ENCODE peak calls at places on chromosomes 12 and 14, in eight cellular contexts. One of them, this sample, is unnamed.
A peak's percentile ranks its signal among the peaks of the same experiment; 100 is the strongest.

GRCh38 chr12:25386823-25387134 is 136.1 kb upstream of the KRAS start:
- DNase-seq in brain microvascular endothelial cell: no peak
- DNase-seq in tibial artery: peak; percentile 32
- DNase-seq in astrocyte of the cerebellum: no peak
- DNase-seq in body of pancreas: no peak
- DNase-seq in HepG2: no peak
- DNase-seq in cardiac fibroblast: no peak
- DNase-seq in AG10803: no peak
- DNase-seq in this sample: no peak

GRCh38 chr14:63565448-63565847 is 22.3 kb upstream of the PPP2R5E start:
- DNase-seq in brain microvascular endothelial cell: no peak
- DNase-seq in astrocyte of the cerebellum: no peak
- DNase-seq in AG10803: no peak
- DNase-seq in cardiac fibroblast: no peak
- DNase-seq in HepG2: no peak
- DNase-seq in body of pancreas: no peak
- DNase-seq in tibial artery: no peak
- DNase-seq in this sample: no peak

GRCh38 chr12:95815635-95816212 is 25.2 kb upstream of the NTN4 start:
- DNase-seq in body of pancreas: no peak
- DNase-seq in cardiac fibroblast: peak; percentile 70
- DNase-seq in brain microvascular endothelial cell: no peak
- DNase-seq in astrocyte of the cerebellum: no peak
- DNase-seq in AG10803: peak; percentile 54
- DNase-seq in tibial artery: no peak
- DNase-seq in HepG2: peak; percentile 36
- DNase-seq in this sample: peak; percentile 56

GRCh38 chr12:27163048-27163715 is 80.8 kb upstream of the C12orf71 start:
- DNase-seq in HepG2: no peak
- DNase-seq in tibial artery: no peak
- DNase-seq in body of pancreas: no peak
- DNase-seq in AG10803: peak; percentile 44
- DNase-seq in brain microvascular endothelial cell: peak; percentile 46
- DNase-seq in cardiac fibroblast: peak; percentile 76
- DNase-seq in astrocyte of the cerebellum: no peak
- DNase-seq in this sample: peak; percentile 80

GRCh38 chr14:31763041-31763440 is 201.8 kb downstream of the NUBPL start:
- DNase-seq in body of pancreas: no peak
- DNase-seq in HepG2: no peak
- DNase-seq in brain microvascular endothelial cell: no peak
- DNase-seq in cardiac fibroblast: no peak
- DNase-seq in tibial artery: no peak
- DNase-seq in astrocyte of the cerebellum: no peak
- DNase-seq in AG10803: no peak
- DNase-seq in this sample: no peak

GRCh38 chr12:47949441-47950341 is 13.7 kb upstream of the TMEM106C start:
- DNase-seq in brain microvascular endothelial cell: peak; percentile 61
- DNase-seq in cardiac fibroblast: peak; percentile 84
- DNase-seq in tibial artery: peak; percentile 63
- DNase-seq in body of pancreas: peak; percentile 81
- DNase-seq in HepG2: peak; percentile 76
- DNase-seq in astrocyte of the cerebellum: peak; percentile 51
- DNase-seq in AG10803: peak; percentile 87
- DNase-seq in this sample: peak; percentile 77

GRCh38 chr12:93572712-93573551 is 457 bp downstream of the SOCS2 start:
- DNase-seq in tibial artery: peak; percentile 29
- DNase-seq in astrocyte of the cerebellum: no peak
- DNase-seq in body of pancreas: peak; percentile 16
- DNase-seq in cardiac fibroblast: peak; percentile 47
- DNase-seq in AG10803: peak; percentile 40
- DNase-seq in HepG2: no peak
- DNase-seq in brain microvascular endothelial cell: no peak
- DNase-seq in this sample: no peak

GRCh38 chr12:106078358-106079025 is 60.3 kb downstream of the NUAK1 start:
- DNase-seq in HepG2: no peak
- DNase-seq in body of pancreas: peak; percentile 26
- DNase-seq in tibial artery: peak; percentile 66
- DNase-seq in AG10803: peak; percentile 92
- DNase-seq in astrocyte of the cerebellum: peak; percentile 69
- DNase-seq in brain microvascular endothelial cell: peak; percentile 48
- DNase-seq in cardiac fibroblast: peak; percentile 67
- DNase-seq in this sample: peak; percentile 65

GRCh38 chr12:132593071-132593470 is 17.3 kb downstream of the LRCOL1 start:
- DNase-seq in astrocyte of the cerebellum: no peak
- DNase-seq in brain microvascular endothelial cell: no peak
- DNase-seq in AG10803: no peak
- DNase-seq in cardiac fibroblast: no peak
- DNase-seq in body of pancreas: no peak
- DNase-seq in HepG2: no peak
- DNase-seq in tibial artery: no peak
- DNase-seq in this sample: no peak

GRCh38 chr12:14239935-14240872 is 125.3 kb upstream of the ATF7IP start:
- DNase-seq in body of pancreas: peak; percentile 28
- DNase-seq in brain microvascular endothelial cell: no peak
- DNase-seq in tibial artery: peak; percentile 26
- DNase-seq in AG10803: no peak
- DNase-seq in cardiac fibroblast: no peak
- DNase-seq in astrocyte of the cerebellum: no peak
- DNase-seq in HepG2: no peak
- DNase-seq in this sample: no peak

GRCh38 chr14:102671410-102671809 is 79.0 kb downstream of the RCOR1 start:
- DNase-seq in brain microvascular endothelial cell: no peak
- DNase-seq in HepG2: no peak
- DNase-seq in cardiac fibroblast: no peak
- DNase-seq in body of pancreas: no peak
- DNase-seq in AG10803: no peak
- DNase-seq in tibial artery: no peak
- DNase-seq in astrocyte of the cerebellum: no peak
- DNase-seq in this sample: no peak

GRCh38 chr14:68788275-68789001 is 4.4 kb downstream of the ZFP36L1 start:
- DNase-seq in brain microvascular endothelial cell: no peak
- DNase-seq in tibial artery: no peak
- DNase-seq in AG10803: no peak
- DNase-seq in astrocyte of the cerebellum: no peak
- DNase-seq in body of pancreas: no peak
- DNase-seq in cardiac fibroblast: peak; percentile 49
- DNase-seq in HepG2: no peak
- DNase-seq in this sample: no peak
- H3K4me3 ChIP-seq in brain microvascular endothelial cell: peak overlapping the region; percentile 81
- H3K4me3 ChIP-seq in tibial artery: peak overlapping the region; percentile 88
- H3K4me3 ChIP-seq in AG10803: peak overlapping the region; percentile 100
- H3K4me3 ChIP-seq in astrocyte of the cerebellum: peak overlapping the region; percentile 99
- H3K4me3 ChIP-seq in body of pancreas: no peak overlapping the region
- H3K4me3 ChIP-seq in cardiac fibroblast: peak overlapping the region; percentile 77
- H3K4me3 ChIP-seq in HepG2: no peak overlapping the region
- H3K4me3 ChIP-seq in this sample: peak overlapping the region; percentile 87

GRCh38 chr12:100213016-100213891 is 12.6 kb downstream of the ACTR6 start:
- DNase-seq in tibial artery: no peak
- DNase-seq in astrocyte of the cerebellum: no peak
- DNase-seq in brain microvascular endothelial cell: no peak
- DNase-seq in body of pancreas: no peak
- DNase-seq in AG10803: no peak
- DNase-seq in HepG2: peak; percentile 52
- DNase-seq in cardiac fibroblast: no peak
- DNase-seq in this sample: no peak

GRCh38 chr12:100208834-100209233 is 8.2 kb downstream of the ACTR6 start:
- DNase-seq in astrocyte of the cerebellum: no peak
- DNase-seq in cardiac fibroblast: no peak
- DNase-seq in HepG2: no peak
- DNase-seq in body of pancreas: no peak
- DNase-seq in AG10803: no peak
- DNase-seq in tibial artery: no peak
- DNase-seq in brain microvascular endothelial cell: no peak
- DNase-seq in this sample: no peak

GRCh38 chr12:100201604-100202423 is 1.2 kb downstream of the ACTR6 start:
- DNase-seq in cardiac fibroblast: no peak
- DNase-seq in AG10803: no peak
- DNase-seq in brain microvascular endothelial cell: no peak
- DNase-seq in tibial artery: no peak
- DNase-seq in astrocyte of the cerebellum: no peak
- DNase-seq in HepG2: no peak
- DNase-seq in body of pancreas: no peak
- DNase-seq in this sample: no peak

GRCh38 chr12:100211698-100212097 is 11.1 kb downstream of the ACTR6 start:
- DNase-seq in brain microvascular endothelial cell: no peak
- DNase-seq in tibial artery: no peak
- DNase-seq in astrocyte of the cerebellum: no peak
- DNase-seq in AG10803: no peak
- DNase-seq in cardiac fibroblast: no peak
- DNase-seq in body of pancreas: no peak
- DNase-seq in HepG2: no peak
- DNase-seq in this sample: no peak

GRCh38 chr12:100207311-100207710 is 6.7 kb downstream of the ACTR6 start:
- DNase-seq in brain microvascular endothelial cell: no peak
- DNase-seq in tibial artery: no peak
- DNase-seq in astrocyte of the cerebellum: no peak
- DNase-seq in cardiac fibroblast: no peak
- DNase-seq in body of pancreas: no peak
- DNase-seq in HepG2: no peak
- DNase-seq in AG10803: no peak
- DNase-seq in this sample: no peak
- TF ChIP-seq CTCF in brain microvascular endothelial cell: no peak
- TF ChIP-seq CTCF in tibial artery: no peak
- TF ChIP-seq CTCF in astrocyte of the cerebellum: no peak
- TF ChIP-seq CTCF in cardiac fibroblast: no peak
- TF ChIP-seq CTCF in body of pancreas: no peak
- TF ChIP-seq CTCF in HepG2: no peak
- TF ChIP-seq CTCF in AG10803: no peak
- TF ChIP-seq CTCF in this sample: no peak

GRCh38 chr14:91327201-91327600 is 82.7 kb upstream of the GPR68 start:
- DNase-seq in body of pancreas: no peak
- DNase-seq in tibial artery: no peak
- DNase-seq in AG10803: no peak
- DNase-seq in brain microvascular endothelial cell: no peak
- DNase-seq in cardiac fibroblast: no peak
- DNase-seq in astrocyte of the cerebellum: peak; percentile 9
- DNase-seq in HepG2: no peak
- DNase-seq in this sample: no peak

GRCh38 chr14:91324606-91324950 is 80.1 kb upstream of the GPR68 start:
- DNase-seq in astrocyte of the cerebellum: no peak
- DNase-seq in AG10803: no peak
- DNase-seq in brain microvascular endothelial cell: no peak
- DNase-seq in HepG2: no peak
- DNase-seq in cardiac fibroblast: no peak
- DNase-seq in tibial artery: no peak
- DNase-seq in body of pancreas: no peak
- DNase-seq in this sample: no peak

GRCh38 chr14:91326514-91326832 is 82.0 kb upstream of the GPR68 start:
- DNase-seq in tibial artery: no peak
- DNase-seq in astrocyte of the cerebellum: no peak
- DNase-seq in body of pancreas: no peak
- DNase-seq in HepG2: no peak
- DNase-seq in AG10803: no peak
- DNase-seq in brain microvascular endothelial cell: no peak
- DNase-seq in cardiac fibroblast: no peak
- DNase-seq in this sample: no peak

GRCh38 chr14:91323671-91324605 is 79.4 kb upstream of the GPR68 start:
- DNase-seq in tibial artery: peak; percentile 85
- DNase-seq in HepG2: peak; percentile 45
- DNase-seq in astrocyte of the cerebellum: peak; percentile 44
- DNase-seq in brain microvascular endothelial cell: peak; percentile 69
- DNase-seq in body of pancreas: peak; percentile 80
- DNase-seq in cardiac fibroblast: peak; percentile 81
- DNase-seq in AG10803: peak; percentile 60
- DNase-seq in this sample: peak; percentile 59

GRCh38 chr14:91325211-91325610 is 80.7 kb upstream of the GPR68 start:
- DNase-seq in cardiac fibroblast: no peak
- DNase-seq in tibial artery: no peak
- DNase-seq in astrocyte of the cerebellum: no peak
- DNase-seq in AG10803: no peak
- DNase-seq in body of pancreas: no peak
- DNase-seq in brain microvascular endothelial cell: no peak
- DNase-seq in HepG2: no peak
- DNase-seq in this sample: no peak
- H3K4me3 ChIP-seq in cardiac fibroblast: no peak overlapping the region
- H3K4me3 ChIP-seq in tibial artery: no peak overlapping the region
- H3K4me3 ChIP-seq in astrocyte of the cerebellum: no peak overlapping the region
- H3K4me3 ChIP-seq in AG10803: no peak overlapping the region
- H3K4me3 ChIP-seq in body of pancreas: no peak overlapping the region
- H3K4me3 ChIP-seq in brain microvascular endothelial cell: no peak overlapping the region
- H3K4me3 ChIP-seq in HepG2: no peak overlapping the region
- H3K4me3 ChIP-seq in this sample: no peak overlapping the region

DNA sequence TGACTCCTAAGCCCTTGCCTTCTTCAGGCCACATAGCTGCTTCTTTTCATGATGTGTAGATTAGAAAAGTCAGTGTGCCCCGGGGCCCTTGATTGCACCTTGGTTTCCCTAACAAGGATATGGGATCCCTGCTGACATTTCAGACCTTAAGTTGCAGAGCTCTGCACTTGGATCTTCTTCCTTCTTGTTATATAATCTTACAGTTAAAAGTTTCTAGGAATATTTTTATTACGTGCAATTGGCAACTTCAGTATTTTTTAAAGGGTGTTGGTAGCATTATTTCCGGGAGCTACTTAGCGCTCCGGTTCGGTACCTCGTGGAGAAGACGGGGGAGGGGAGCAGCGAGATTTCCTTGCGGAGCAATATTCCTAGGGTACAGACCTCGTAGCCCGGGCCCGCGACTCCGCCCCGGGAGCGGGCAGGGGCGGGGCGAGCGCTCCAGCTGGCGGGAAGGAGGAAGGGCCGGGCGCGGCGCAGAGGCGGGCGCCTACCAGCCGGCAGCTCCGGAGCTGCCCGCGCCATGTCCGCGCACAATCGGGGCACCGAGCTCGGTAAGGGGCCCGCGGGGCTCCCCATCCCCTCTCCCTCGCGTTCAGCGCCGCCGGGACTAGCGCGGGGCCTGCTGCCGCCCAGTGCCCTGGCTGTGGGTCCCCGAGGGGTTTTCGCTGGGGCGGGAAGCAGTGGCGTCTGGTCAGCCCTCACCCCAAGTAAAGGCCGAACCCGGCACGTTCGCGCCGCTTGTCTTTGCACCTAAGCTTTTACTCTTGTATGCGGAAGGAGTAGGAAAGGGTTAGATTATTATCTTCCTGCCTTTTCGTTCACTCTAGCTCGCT is at the start of gene DERA:
- DNase-seq in cardiac fibroblast: peak; percentile 69
- DNase-seq in AG10803: peak; percentile 72
- DNase-seq in body of pancreas: peak; percentile 82
- DNase-seq in HepG2: peak; percentile 52
- DNase-seq in tibial artery: peak; percentile 76
- DNase-seq in astrocyte of the cerebellum: peak; percentile 24
- DNase-seq in brain microvascular endothelial cell: peak; percentile 43
- DNase-seq in this sample: peak; percentile 56
- TF ChIP-seq CTCF in cardiac fibroblast: no peak
- TF ChIP-seq CTCF in AG10803: no peak
- TF ChIP-seq CTCF in body of pancreas: no peak
- TF ChIP-seq CTCF in HepG2: no peak
- TF ChIP-seq CTCF in tibial artery: peak; percentile 14
- TF ChIP-seq CTCF in astrocyte of the cerebellum: no peak
- TF ChIP-seq CTCF in brain microvascular endothelial cell: no peak
- TF ChIP-seq CTCF in this sample: no peak

GRCh38 chr12:118187746-118188390 is 51.9 kb downstream of the PEBP1 start:
- DNase-seq in AG10803: no peak
- DNase-seq in cardiac fibroblast: peak; percentile 10
- DNase-seq in tibial artery: no peak
- DNase-seq in astrocyte of the cerebellum: no peak
- DNase-seq in HepG2: no peak
- DNase-seq in brain microvascular endothelial cell: no peak
- DNase-seq in body of pancreas: no peak
- DNase-seq in this sample: peak; percentile 7
- H3K4me3 ChIP-seq in AG10803: no peak overlapping the region
- H3K4me3 ChIP-seq in cardiac fibroblast: no peak overlapping the region
- H3K4me3 ChIP-seq in tibial artery: peak overlapping the region; percentile 44
- H3K4me3 ChIP-seq in astrocyte of the cerebellum: no peak overlapping the region
- H3K4me3 ChIP-seq in HepG2: no peak overlapping the region
- H3K4me3 ChIP-seq in brain microvascular endothelial cell: no peak overlapping the region
- H3K4me3 ChIP-seq in body of pancreas: no peak overlapping the region
- H3K4me3 ChIP-seq in this sample: no peak overlapping the region

This sample was measured in fibroblast of mammary gland.